ENCODE peak calls at places on chromosomes 13 and 19, in four cellular contexts. P is K562, S is A549, D is GM12878. Q is an unnamed sample.

GRCh38 chr13:33526718-33527117 is 241.2 kb upstream of the STARD13 start:
- DNase-seq in S (no peak), D (no peak), P (no peak), Q (no peak)

GRCh38 chr13:112343591-112343990 is 32.6 kb upstream of the SPACA7 start:
- DNase-seq in P (no peak), S (no peak), D (no peak), Q (no peak)

GRCh38 chr19:21463449-21464105 is 41.8 kb upstream of the ZNF429 start:
- DNase-seq in P (peak), S (no peak), D (no peak), Q (no peak)

GRCh38 chr13:99122171-99122570 is 78.5 kb upstream of the UBAC2 start:
- DNase-seq in D (no peak), S (no peak), P (no peak), Q (no peak)

GRCh38 chr19:53977991-53978731 is 13.3 kb upstream of the CACNG6 start:
- DNase-seq in P (peak), D (no peak), S (peak), Q (peak)

GRCh38 chr13:95676100-95676774 is 702 bp upstream of the DNAJC3 start:
- DNase-seq in D (no peak), P (peak), S (peak), Q (peak)

GRCh38 chr13:25686831-25687495 is 315.2 kb downstream of the ATP8A2 start:
- DNase-seq in S (no peak), P (no peak), D (no peak), Q (no peak)

GRCh38 chr13:112977091-112977490 is 8.1 kb downstream of the MCF2L start:
- DNase-seq in P (no peak), D (no peak), S (no peak), Q (no peak)

GRCh38 chr13:23175920-23176319 is 4.9 kb upstream of the SGCG start:
- DNase-seq in S (no peak), P (no peak), D (no peak), Q (peak)

GRCh38 chr13:87999791-88000190 is 328.6 kb downstream of the SLITRK5 start:
- DNase-seq in P (no peak), D (no peak), S (no peak), Q (no peak)

DNA sequence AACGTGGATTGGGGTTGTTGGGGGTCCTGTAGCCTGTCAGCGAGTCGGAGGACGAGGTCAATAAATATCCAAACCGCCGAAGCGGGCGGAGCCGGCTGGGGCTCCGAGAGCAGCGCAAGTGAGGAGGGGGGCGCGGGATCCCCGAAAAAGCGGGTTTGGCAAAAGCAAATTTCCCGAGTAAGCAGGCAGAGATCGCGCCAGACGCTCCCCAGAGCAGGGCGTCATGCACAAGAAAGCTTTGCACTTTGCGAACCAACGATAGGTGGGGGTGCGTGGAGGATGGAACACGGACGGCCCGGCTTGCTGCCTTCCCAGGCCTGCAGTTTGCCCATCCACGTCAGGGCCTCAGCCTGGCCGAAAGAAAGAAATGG is 754 bp upstream of the SIX5 start:
- DNase-seq in S (peak), P (peak), D (no peak), Q (peak)
- TF ChIP-seq ELK1 in S (no peak), P (no peak), D (no peak), Q (no peak)

DNA sequence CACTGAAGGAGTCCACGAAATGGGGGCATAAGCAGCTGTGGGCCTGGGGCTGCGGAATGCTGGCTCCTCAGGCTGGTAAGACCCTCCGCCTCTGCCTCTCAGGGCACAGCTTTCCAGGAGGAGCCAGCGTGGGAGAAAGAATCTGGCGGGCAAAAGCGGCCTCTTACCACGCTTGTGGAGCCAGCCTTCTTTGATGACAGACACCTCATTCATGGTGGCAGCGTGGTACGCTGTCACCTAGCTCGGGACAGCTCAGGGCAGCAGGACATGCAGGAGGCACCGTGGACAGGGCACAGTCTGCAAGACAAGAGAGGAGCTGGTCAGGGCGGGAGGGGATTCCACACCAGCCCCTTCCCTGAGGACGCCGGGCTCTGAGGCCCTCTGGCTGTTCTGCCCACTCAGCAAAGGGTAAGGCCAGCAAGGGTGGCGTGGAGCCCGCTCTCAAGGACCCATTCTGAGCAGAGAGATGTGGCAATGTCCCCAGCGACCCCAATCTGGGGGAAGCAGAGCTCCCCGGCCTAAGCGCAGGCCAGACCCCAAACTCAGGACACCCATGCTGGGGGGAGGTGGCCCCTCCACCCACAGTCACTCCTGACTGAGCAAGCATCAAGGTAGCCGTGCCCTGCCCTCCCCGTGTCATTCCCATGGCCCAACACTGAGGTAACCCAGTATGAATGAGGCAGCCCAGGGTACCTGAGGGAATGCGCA is 19.9 kb downstream of the AKT2 start:
- DNase-seq in P (no peak), S (no peak), D (no peak), Q (no peak)
- TF ChIP-seq BHLHE40 in P (no peak), S (no peak), D (no peak), Q (no peak)

GRCh38 chr13:75544681-75545333 is 4.8 kb upstream of the UCHL3 start:
- DNase-seq in D (no peak), P (no peak), S (no peak), Q (peak)
- TF ChIP-seq ELK1 in D (no peak), P (no peak), S (no peak), Q (no peak)

GRCh38 chr19:47022140-47022536 is 2.5 kb downstream of the NPAS1 start:
- DNase-seq in P (no peak), S (no peak), D (no peak), Q (no peak)

GRCh38 chr19:47020132-47020805 is 632 bp downstream of the NPAS1 start:
- DNase-seq in S (no peak), D (no peak), P (no peak), Q (no peak)

GRCh38 chr19:47022541-47023447 is 3.2 kb downstream of the NPAS1 start:
- DNase-seq in P (peak), S (no peak), D (no peak), Q (no peak)

GRCh38 chr19:47020992-47021496 is 1.4 kb downstream of the NPAS1 start:
- DNase-seq in S (no peak), P (peak), D (no peak), Q (no peak)

GRCh38 chr19:47021536-47022139 is 2.0 kb downstream of the NPAS1 start:
- DNase-seq in S (no peak), P (no peak), D (no peak), Q (no peak)
- TF ChIP-seq BHLHE40 in S (no peak), P (no peak), D (no peak), Q (no peak)

GRCh38 chr19:17579523-17580244 is 24.2 kb downstream of the COLGALT1 start:
- DNase-seq in P (peak), D (no peak), S (peak), Q (peak)
- TF ChIP-seq ELK1 in P (no peak), D (no peak), S (no peak), Q (no peak)

Q was measured in IMR-90.